ENCODE peak calls at places on chromosomes 1 and 21, in four cellular contexts. E is stimulated activated effector memory CD8-positive, alpha-beta T cell treated with anti-CD3 and anti-CD28 coated beads, Interleukin-12 subunit alpha, Interleukin-12 subunit beta, amount 100 ng/mL, for 72 hours; U is skeletal muscle cell; D is NCI-H510A treated with DMSO at 0.1 percent for 48 hours. N is an unnamed sample.

GRCh38 chr1:214400136-214400535 is 119.2 kb downstream of the SMYD2 start:
- DNase-seq in E (no peak), U (no peak), D (no peak), N (no peak)

GRCh38 chr1:64878931-64879710 is 87.2 kb downstream of the JAK1 start:
- DNase-seq in E (no peak), U (no peak), D (no peak), N (no peak)

GRCh38 chr1:207316622-207317510 is 4.6 kb upstream of the CD55 start:
- DNase-seq in E (no peak), U (no peak), D (peak), N (no peak)

GRCh38 chr1:93448983-93449805 is 1.3 kb downstream of the FNBP1L start:
- DNase-seq in E (no peak), U (no peak), D (peak), N (peak)

GRCh38 chr1:164880644-164881043 is 321.7 kb downstream of the PBX1 start:
- DNase-seq in E (no peak), U (no peak), D (no peak), N (no peak)

GRCh38 chr1:206517784-206518183 is 10.5 kb downstream of the RASSF5 start:
- DNase-seq in E (no peak), U (no peak), D (no peak), N (no peak)

GRCh38 chr1:153359241-153359640 is 1.6 kb downstream of the S100A9 start:
- DNase-seq in E (no peak), U (no peak), D (no peak), N (no peak)

GRCh38 chr1:169711469-169712308 is at the start of gene SELL:
- DNase-seq in E (peak), U (peak), D (peak), N (peak)

GRCh38 chr1:29033829-29034466 is 89.8 kb downstream of the TMEM200B start:
- DNase-seq in E (no peak), U (no peak), D (peak), N (peak)

GRCh38 chr21:18521204-18521603 is 117.6 kb upstream of the TMPRSS15 start:
- DNase-seq in E (no peak), U (no peak), D (no peak), N (no peak)

GRCh38 chr1:164780863-164781262 is 221.9 kb downstream of the PBX1 start:
- DNase-seq in E (no peak), U (peak), D (no peak), N (peak)

GRCh38 chr1:5770981-5771765 is 221.1 kb downstream of the NPHP4 start:
- DNase-seq in E (no peak), U (no peak), D (peak), N (no peak)

GRCh38 chr1:54280652-54281051 is 80.7 kb downstream of the MRPL37 start:
- DNase-seq in E (no peak), U (no peak), D (no peak), N (no peak)

GRCh38 chr1:232183266-232183800 is 446.6 kb downstream of the SIPA1L2 start:
- DNase-seq in E (no peak), U (no peak), D (no peak), N (no peak)

GRCh38 chr21:45639206-45640000 is 4.1 kb upstream of the PCBP3 start:
- DNase-seq in E (peak), U (no peak), D (no peak), N (no peak)

GRCh38 chr1:107687846-107688753 is 276.9 kb downstream of the VAV3 start:
- DNase-seq in E (no peak), U (no peak), D (no peak), N (peak)

GRCh38 chr21:25561668-25562641 is 45.3 kb downstream of the MRPL39 start:
- DNase-seq in E (peak), U (peak), D (no peak), N (no peak)

GRCh38 chr1:236063919-236064673 is 794 bp downstream of the NID1 start:
- DNase-seq in E (peak), U (no peak), D (no peak), N (peak)

GRCh38 chr1:93615201-93616150 is 66.2 kb downstream of the BCAR3 start:
- DNase-seq in E (peak), U (peak), D (no peak), N (peak)

GRCh38 chr1:59994302-59995198 is 68.0 kb upstream of the CYP2J2 start:
- DNase-seq in E (no peak), U (peak), D (no peak), N (no peak)

GRCh38 chr21:14076143-14076806 is 134.5 kb downstream of the LIPI start:
- DNase-seq in E (peak), U (no peak), D (no peak), N (no peak)

GRCh38 chr21:36693144-36694040 is 5.5 kb upstream of the SIM2 start:
- DNase-seq in E (no peak), U (no peak), D (no peak), N (no peak)

GRCh38 chr21:42193131-42193671 is 25.7 kb upstream of the ABCG1 start:
- DNase-seq in E (peak), U (no peak), D (no peak), N (no peak)

GRCh38 chr1:24311234-24311633 is 7.9 kb upstream of the GRHL3 start:
- DNase-seq in E (no peak), U (no peak), D (no peak), N (no peak)

GRCh38 chr1:115838805-115839705 is 1.9 kb downstream of the NHLH2 start:
- DNase-seq in E (no peak), U (no peak), D (peak), N (no peak)

GRCh38 chr1:12026586-12026985 is 7.3 kb downstream of the MIIP start:
- DNase-seq in E (no peak), U (no peak), D (no peak), N (no peak)

GRCh38 chr21:29374481-29374880 is 75.8 kb downstream of the BACH1 start:
- DNase-seq in E (no peak), U (no peak), D (no peak), N (no peak)

GRCh38 chr1:176897350-176898236 is 266.9 kb downstream of the ASTN1 start:
- DNase-seq in E (peak), U (peak), D (peak), N (peak)

GRCh38 chr1:222420621-222421020 is 127.3 kb downstream of the HHIPL2 start:
- DNase-seq in E (no peak), U (no peak), D (no peak), N (no peak)

GRCh38 chr1:207028884-207029283 is 3.7 kb downstream of the C1orf116 start:
- DNase-seq in E (no peak), U (no peak), D (no peak), N (no peak)

GRCh38 chr1:4034318-4034887 is 134.3 kb upstream of the C1orf174 start:
- DNase-seq in E (no peak), U (no peak), D (no peak), N (no peak)

GRCh38 chr1:168421399-168422004 is 122.3 kb downstream of the XCL2 start:
- DNase-seq in E (peak), U (no peak), D (no peak), N (no peak)

GRCh38 chr21:45994738-45995685 is 13.4 kb downstream of the COL6A1 start:
- DNase-seq in E (no peak), U (no peak), D (no peak), N (no peak)

GRCh38 chr1:217010253-217010652 is 287.0 kb upstream of the ESRRG start:
- DNase-seq in E (no peak), U (no peak), D (no peak), N (no peak)

GRCh38 chr1:225817611-225818061 is 7.7 kb downstream of the EPHX1 start:
- DNase-seq in E (no peak), U (peak), D (peak), N (no peak)

GRCh38 chr1:78401148-78401547 is 89.6 kb upstream of the PTGFR start:
- DNase-seq in E (no peak), U (no peak), D (no peak), N (no peak)

N was measured in NCI-H146.